ENCODE peak calls at places on chromosomes 6 and 20, in eight cellular contexts. R, S, T, G, P, V, H and C are unnamed samples.

GRCh38 chr20:16713056-16713455 is 16.8 kb upstream of the SNRPB2 start:
- DNase-seq in R (no peak), G (no peak), V (no peak), H (no peak), S (no peak), P (no peak), T (no peak), C (no peak)

GRCh38 chr20:37262516-37262915 is 902 bp upstream of the GHRH start:
- DNase-seq in T (no peak), H (no peak), S (no peak), R (no peak), V (peak), P (no peak), G (no peak), C (no peak)

GRCh38 chr6:125930810-125931418 is 25.7 kb upstream of the HINT3 start:
- DNase-seq in T (no peak), V (no peak), G (no peak), R (no peak), S (no peak), P (peak), H (no peak), C (no peak)

GRCh38 chr6:8837343-8837742 is 402.0 kb upstream of the SLC35B3 start:
- DNase-seq in G (no peak), P (no peak), R (no peak), V (no peak), S (peak), H (no peak), T (no peak), C (no peak)

GRCh38 chr6:27049863-27050781 is 197.4 kb upstream of the PRSS16 start:
- DNase-seq in P (no peak), V (no peak), H (no peak), T (no peak), G (no peak), S (no peak), R (peak), C (no peak)

GRCh38 chr6:117711369-117711768 is 36.1 kb downstream of the NUS1 start:
- DNase-seq in T (no peak), S (no peak), V (peak), P (no peak), G (no peak), R (no peak), H (no peak), C (no peak)

GRCh38 chr6:84615113-84615850 is 149.1 kb downstream of the TBX18 start:
- DNase-seq in H (no peak), S (no peak), G (no peak), V (no peak), P (no peak), R (no peak), T (no peak), C (no peak)

GRCh38 chr6:84449220-84449619 is 221.8 kb upstream of the CEP162 start:
- DNase-seq in R (no peak), G (no peak), S (peak), T (no peak), H (peak), P (no peak), V (peak), C (no peak)

GRCh38 chr6:5995705-5996686 is 10.7 kb downstream of the NRN1 start:
- DNase-seq in V (no peak), T (no peak), P (no peak), R (peak), S (peak), H (peak), G (no peak), C (peak)

GRCh38 chr20:52193133-52193532 is 1.6 kb upstream of the ZFP64 start:
- DNase-seq in G (no peak), S (no peak), R (no peak), T (no peak), P (no peak), V (no peak), H (no peak), C (no peak)

GRCh38 chr6:4170297-4170696 is 34.9 kb upstream of the ECI2 start:
- DNase-seq in S (no peak), R (no peak), P (no peak), T (no peak), G (no peak), V (no peak), H (no peak), C (no peak)

GRCh38 chr20:34875657-34876160 is 703 bp upstream of the ACSS2 start:
- DNase-seq in R (no peak), V (no peak), S (no peak), H (no peak), P (no peak), G (no peak), T (no peak), C (no peak)
- TF ChIP-seq CTCF in R (no peak), V (no peak), S (no peak), H (no peak), P (no peak), G (no peak), T (peak), C (no peak)

DNA sequence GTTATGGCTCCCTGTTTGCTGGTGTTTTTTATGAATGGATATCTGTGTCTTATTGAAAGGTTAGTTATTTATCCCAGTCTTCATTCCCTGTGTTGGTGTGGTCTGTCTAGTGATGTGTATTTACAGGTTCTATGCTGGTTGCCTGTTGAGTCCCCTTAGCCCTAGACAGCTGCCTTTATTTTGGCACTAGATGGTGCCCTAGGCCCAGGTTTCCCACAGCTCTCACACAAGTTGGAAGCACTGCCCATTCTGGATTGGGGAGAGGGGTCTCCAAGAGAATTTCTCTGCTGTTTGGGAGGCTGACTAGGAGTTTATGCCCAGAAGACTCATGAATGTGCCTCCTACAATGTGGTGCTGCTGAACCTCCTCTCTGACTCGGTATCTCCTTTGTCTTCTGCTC is 12.4 kb downstream of the GRM1 start:
- DNase-seq in G (no peak), P (no peak), R (no peak), S (peak), H (peak), T (no peak), V (peak), C (no peak)
- TF ChIP-seq CTCF in G (no peak), P (peak), R (peak), S (peak), H (peak), T (peak), V (peak), C (peak)

GRCh38 chr6:167966540-167966905 is 30.9 kb upstream of the KIF25 start:
- DNase-seq in V (no peak), S (no peak), T (no peak), R (no peak), P (no peak), G (no peak), H (no peak), C (no peak)

GRCh38 chr6:167970236-167970635 is 27.2 kb upstream of the KIF25 start:
- DNase-seq in R (no peak), P (no peak), H (no peak), V (no peak), T (no peak), S (no peak), G (no peak), C (no peak)

GRCh38 chr6:167972193-167972592 is 25.3 kb upstream of the KIF25 start:
- DNase-seq in H (no peak), S (no peak), P (no peak), V (no peak), R (no peak), T (no peak), G (no peak), C (no peak)

GRCh38 chr6:167965602-167966539 is 31.6 kb upstream of the KIF25 start:
- DNase-seq in H (no peak), R (no peak), V (no peak), T (no peak), S (no peak), P (no peak), G (no peak), C (no peak)

DNA sequence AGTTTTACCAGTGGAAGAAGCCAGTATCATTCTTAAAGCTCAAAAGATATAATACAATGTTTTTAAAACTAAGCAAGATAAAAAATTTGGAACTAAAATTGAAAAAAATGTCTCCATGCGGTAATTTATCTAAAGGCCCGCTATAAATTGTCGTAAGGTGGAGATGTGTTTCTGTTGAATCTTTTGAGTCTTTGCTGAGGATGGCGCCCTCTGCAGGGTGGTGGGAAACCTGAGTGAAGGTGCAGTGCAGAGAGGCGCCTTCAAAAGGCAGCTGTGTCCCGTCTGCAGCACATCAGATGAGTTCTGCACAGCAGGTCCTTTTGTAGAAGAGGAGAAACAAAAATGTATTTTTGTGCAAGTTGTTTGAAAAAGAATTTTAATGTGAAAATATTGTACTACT is 29.4 kb upstream of the KIF25 start:
- DNase-seq in H (no peak), R (no peak), G (no peak), P (no peak), S (peak), T (no peak), V (peak), C (no peak)
- TF ChIP-seq CTCF in H (peak), R (peak), G (no peak), P (peak), S (peak), T (peak), V (peak), C (peak)

DNA sequence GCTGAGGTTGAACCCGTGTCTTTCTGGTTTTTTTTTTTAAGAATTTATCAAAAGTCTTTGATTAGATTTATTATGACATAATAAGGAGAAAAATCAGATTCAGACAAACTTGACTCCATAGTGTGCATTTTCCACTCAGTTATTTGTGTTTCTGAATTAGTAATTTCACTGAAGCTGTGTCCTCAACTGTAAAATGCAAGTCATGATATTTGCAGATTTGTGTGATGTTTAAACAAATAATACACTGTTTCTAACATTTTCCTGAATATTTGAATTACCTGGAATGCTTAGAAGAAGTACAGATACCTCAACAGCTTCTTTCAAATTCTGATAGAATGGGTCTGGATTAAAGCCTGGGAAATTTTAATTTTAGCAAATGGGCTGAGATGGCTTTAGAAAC is 1050.3 kb upstream of the MAP3K7 start:
- DNase-seq in R (no peak), T (no peak), S (no peak), P (no peak), G (no peak), V (no peak), H (no peak), C (no peak)
- TF ChIP-seq CTCF in R (no peak), T (no peak), S (no peak), P (no peak), G (no peak), V (no peak), H (no peak), C (no peak)

DNA sequence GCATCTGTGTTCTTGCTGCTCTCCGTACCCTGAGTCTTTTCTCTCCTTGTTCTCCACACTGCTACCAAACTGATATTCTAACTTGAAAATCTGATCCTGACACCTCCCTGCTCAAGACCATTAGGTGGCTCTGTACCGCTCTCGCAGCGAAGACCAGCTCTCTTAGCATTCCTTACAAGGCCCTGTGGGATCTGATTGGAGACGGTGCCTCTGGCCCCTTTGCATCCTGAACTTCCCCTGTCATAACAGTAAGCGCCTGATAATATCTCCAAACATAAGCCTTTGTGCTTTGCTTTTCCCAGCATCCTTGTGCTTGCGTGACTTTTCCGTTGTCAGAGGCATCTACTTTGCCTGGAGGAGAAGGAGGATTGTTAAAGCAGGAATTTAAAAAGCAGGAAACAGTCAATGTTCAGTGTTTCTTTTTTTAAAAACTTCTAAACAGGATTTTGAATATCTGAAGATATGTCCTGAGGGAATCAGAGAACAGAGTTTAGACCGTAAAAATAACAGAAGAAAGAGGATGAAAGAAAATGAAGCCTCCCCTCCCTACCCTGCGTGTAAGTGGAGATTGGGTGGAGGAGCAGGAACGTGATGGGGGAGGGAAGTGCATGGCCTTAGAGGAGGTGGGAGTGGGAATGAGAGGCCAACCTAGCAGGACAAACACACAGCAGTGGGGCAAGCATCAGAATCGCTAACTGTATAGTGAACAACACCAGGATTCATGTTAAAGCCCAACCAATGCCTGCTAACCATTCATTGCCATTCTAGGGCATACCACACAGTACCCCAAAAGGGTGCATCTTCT is 89.2 kb upstream of the STMND1 start:
- DNase-seq in H (peak), R (no peak), P (no peak), T (peak), G (no peak), V (no peak), S (peak), C (no peak)
- TF ChIP-seq CTCF in H (peak), R (no peak), P (no peak), T (peak), G (no peak), V (no peak), S (no peak), C (no peak)

DNA sequence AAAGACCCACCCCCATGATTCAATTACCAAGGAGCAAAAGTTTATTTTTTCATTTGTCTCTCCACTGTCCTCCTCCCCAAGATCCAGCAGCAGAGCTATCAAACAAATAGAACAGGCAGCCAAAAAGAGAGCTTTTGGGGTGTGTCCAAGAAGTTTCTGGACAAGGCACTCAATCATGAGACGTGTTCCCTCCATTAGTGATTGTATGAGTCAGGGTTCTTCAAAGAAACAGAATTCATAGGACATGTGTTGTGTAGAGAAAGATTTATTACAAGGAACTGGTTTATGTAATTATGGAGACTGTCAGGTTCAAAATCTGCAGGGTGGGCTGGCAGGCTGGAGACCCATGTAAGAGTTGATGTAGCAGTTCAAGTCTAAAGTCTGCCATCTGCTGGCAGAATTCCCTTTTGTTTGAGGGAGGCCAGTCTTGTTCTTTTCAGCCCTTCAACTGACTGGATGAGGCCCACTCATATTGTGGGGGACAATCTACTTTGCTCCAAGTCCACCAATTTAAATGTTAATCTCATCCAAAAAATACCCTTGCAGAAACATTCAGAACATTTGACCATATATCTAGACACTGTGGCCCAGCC is 248.1 kb upstream of the OPRM1 start:
- DNase-seq in V (peak), H (no peak), S (no peak), R (no peak), G (no peak), T (no peak), P (no peak), C (no peak)
- TF ChIP-seq CTCF in V (peak), H (no peak), S (peak), R (no peak), G (no peak), T (no peak), P (no peak), C (peak)

DNA sequence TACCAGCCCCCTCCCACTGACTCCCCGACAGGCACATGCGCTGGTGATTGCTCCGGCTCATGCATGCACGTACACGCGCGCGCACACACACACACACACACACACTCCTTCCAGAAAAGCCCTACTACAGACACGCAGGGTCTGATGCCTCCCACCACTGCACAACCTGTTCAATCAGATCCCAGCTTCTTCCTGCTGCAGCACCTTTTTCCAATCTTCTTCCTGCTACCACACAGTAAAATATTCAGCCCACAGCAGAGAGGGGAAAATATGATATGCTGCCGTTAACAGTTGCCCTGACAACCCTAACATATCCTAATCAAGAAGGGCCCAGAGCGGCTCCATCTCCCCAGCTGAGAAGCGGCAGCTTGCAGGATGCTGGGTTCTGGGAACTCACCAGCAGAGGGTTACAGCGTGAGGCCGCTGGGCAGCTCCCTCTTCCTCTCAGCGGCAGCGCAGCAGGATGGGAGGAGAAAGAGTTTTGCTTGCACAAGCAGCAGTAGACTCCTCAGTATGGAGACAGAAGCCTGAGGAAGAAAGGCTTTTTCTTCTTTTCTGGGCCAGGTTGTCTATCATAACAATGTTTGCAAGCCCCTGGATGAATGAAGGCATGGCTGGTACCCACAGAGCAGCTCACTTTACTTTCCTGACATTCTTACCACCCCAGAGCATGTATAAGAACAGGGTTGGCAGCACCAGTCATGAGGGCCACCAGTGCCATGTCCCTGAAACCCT is 23.9 kb downstream of the MAP7 start:
- DNase-seq in S (peak), R (peak), G (no peak), T (no peak), H (peak), V (no peak), P (peak), C (peak)
- TF ChIP-seq CTCF in S (peak), R (peak), G (no peak), T (peak), H (no peak), V (no peak), P (peak), C (peak)